ENCODE peak calls at places on chromosomes 16 and 17, in seven cellular contexts. One of them, this sample, is unnamed.

GRCh38 chr16:11056989-11057645 is 112.8 kb downstream of the CLEC16A start:
- DNase-seq in sigmoid colon: peak
- DNase-seq in A549: no peak
- DNase-seq in AG04450: no peak
- DNase-seq in DND-41: no peak
- DNase-seq in fibroblast of lung: peak
- DNase-seq in epithelial cell of esophagus: peak
- DNase-seq in this sample: no peak

GRCh38 chr17:39744075-39744835 is 6.5 kb downstream of the GRB7 start:
- DNase-seq in sigmoid colon: no peak
- DNase-seq in A549: no peak
- DNase-seq in AG04450: no peak
- DNase-seq in DND-41: no peak
- DNase-seq in fibroblast of lung: no peak
- DNase-seq in epithelial cell of esophagus: no peak
- DNase-seq in this sample: no peak

GRCh38 chr16:56549744-56550385 is 15.0 kb upstream of the MT4 start:
- DNase-seq in sigmoid colon: no peak
- DNase-seq in A549: no peak
- DNase-seq in AG04450: no peak
- DNase-seq in DND-41: no peak
- DNase-seq in fibroblast of lung: no peak
- DNase-seq in epithelial cell of esophagus: peak
- DNase-seq in this sample: no peak

GRCh38 chr17:30821751-30822723 is 2.5 kb downstream of the CRLF3 start:
- DNase-seq in sigmoid colon: no peak
- DNase-seq in A549: no peak
- DNase-seq in AG04450: no peak
- DNase-seq in DND-41: no peak
- DNase-seq in fibroblast of lung: no peak
- DNase-seq in epithelial cell of esophagus: no peak
- DNase-seq in this sample: no peak

GRCh38 chr17:71349908-71350600 is 770.8 kb upstream of the SOX9 start:
- DNase-seq in sigmoid colon: no peak
- DNase-seq in A549: no peak
- DNase-seq in AG04450: no peak
- DNase-seq in DND-41: peak
- DNase-seq in fibroblast of lung: peak
- DNase-seq in epithelial cell of esophagus: no peak
- DNase-seq in this sample: no peak

GRCh38 chr16:25012525-25012991 is 2.6 kb downstream of the ARHGAP17 start:
- DNase-seq in sigmoid colon: no peak
- DNase-seq in A549: peak
- DNase-seq in AG04450: no peak
- DNase-seq in DND-41: no peak
- DNase-seq in fibroblast of lung: peak
- DNase-seq in epithelial cell of esophagus: peak
- DNase-seq in this sample: no peak

GRCh38 chr16:81846105-81846504 is 67.0 kb downstream of the PLCG2 start:
- DNase-seq in sigmoid colon: no peak
- DNase-seq in A549: peak
- DNase-seq in AG04450: no peak
- DNase-seq in DND-41: no peak
- DNase-seq in fibroblast of lung: no peak
- DNase-seq in epithelial cell of esophagus: peak
- DNase-seq in this sample: no peak

GRCh38 chr16:50778284-50779163 is 36.6 kb downstream of the CYLD start:
- DNase-seq in sigmoid colon: no peak
- DNase-seq in A549: no peak
- DNase-seq in AG04450: no peak
- DNase-seq in DND-41: no peak
- DNase-seq in fibroblast of lung: no peak
- DNase-seq in epithelial cell of esophagus: no peak
- DNase-seq in this sample: peak

GRCh38 chr17:30477758-30478115 is 529 bp downstream of the GOSR1 start:
- DNase-seq in sigmoid colon: no peak
- DNase-seq in A549: peak
- DNase-seq in AG04450: no peak
- DNase-seq in DND-41: no peak
- DNase-seq in fibroblast of lung: no peak
- DNase-seq in epithelial cell of esophagus: peak
- DNase-seq in this sample: peak

GRCh38 chr17:61309857-61310256 is 89.8 kb upstream of the TBX2 start:
- DNase-seq in sigmoid colon: no peak
- DNase-seq in A549: no peak
- DNase-seq in AG04450: peak
- DNase-seq in DND-41: no peak
- DNase-seq in fibroblast of lung: peak
- DNase-seq in epithelial cell of esophagus: peak
- DNase-seq in this sample: no peak

GRCh38 chr16:49472598-49472997 is 99.0 kb downstream of the C16orf78 start:
- DNase-seq in sigmoid colon: peak
- DNase-seq in A549: no peak
- DNase-seq in AG04450: no peak
- DNase-seq in DND-41: peak
- DNase-seq in fibroblast of lung: no peak
- DNase-seq in epithelial cell of esophagus: no peak
- DNase-seq in this sample: no peak

GRCh38 chr17:72422505-72423285 is 301.9 kb downstream of the SOX9 start:
- DNase-seq in sigmoid colon: peak
- DNase-seq in A549: peak
- DNase-seq in AG04450: peak
- DNase-seq in DND-41: no peak
- DNase-seq in fibroblast of lung: peak
- DNase-seq in epithelial cell of esophagus: peak
- DNase-seq in this sample: peak

GRCh38 chr17:68175416-68175815 is 72.4 kb upstream of the AMZ2 start:
- DNase-seq in sigmoid colon: no peak
- DNase-seq in A549: no peak
- DNase-seq in AG04450: no peak
- DNase-seq in DND-41: peak
- DNase-seq in fibroblast of lung: no peak
- DNase-seq in epithelial cell of esophagus: no peak
- DNase-seq in this sample: no peak

GRCh38 chr16:30794634-30795033 is 7.6 kb upstream of the ZNF629 start:
- DNase-seq in sigmoid colon: no peak
- DNase-seq in A549: no peak
- DNase-seq in AG04450: no peak
- DNase-seq in DND-41: no peak
- DNase-seq in fibroblast of lung: no peak
- DNase-seq in epithelial cell of esophagus: no peak
- DNase-seq in this sample: no peak

GRCh38 chr16:30793508-30794069 is 6.6 kb upstream of the ZNF629 start:
- DNase-seq in sigmoid colon: no peak
- DNase-seq in A549: no peak
- DNase-seq in AG04450: no peak
- DNase-seq in DND-41: no peak
- DNase-seq in fibroblast of lung: no peak
- DNase-seq in epithelial cell of esophagus: no peak
- DNase-seq in this sample: no peak

GRCh38 chr16:30802971-30803370 is 16.0 kb upstream of the ZNF629 start:
- DNase-seq in sigmoid colon: no peak
- DNase-seq in A549: no peak
- DNase-seq in AG04450: no peak
- DNase-seq in DND-41: no peak
- DNase-seq in fibroblast of lung: no peak
- DNase-seq in epithelial cell of esophagus: no peak
- DNase-seq in this sample: no peak

DNA sequence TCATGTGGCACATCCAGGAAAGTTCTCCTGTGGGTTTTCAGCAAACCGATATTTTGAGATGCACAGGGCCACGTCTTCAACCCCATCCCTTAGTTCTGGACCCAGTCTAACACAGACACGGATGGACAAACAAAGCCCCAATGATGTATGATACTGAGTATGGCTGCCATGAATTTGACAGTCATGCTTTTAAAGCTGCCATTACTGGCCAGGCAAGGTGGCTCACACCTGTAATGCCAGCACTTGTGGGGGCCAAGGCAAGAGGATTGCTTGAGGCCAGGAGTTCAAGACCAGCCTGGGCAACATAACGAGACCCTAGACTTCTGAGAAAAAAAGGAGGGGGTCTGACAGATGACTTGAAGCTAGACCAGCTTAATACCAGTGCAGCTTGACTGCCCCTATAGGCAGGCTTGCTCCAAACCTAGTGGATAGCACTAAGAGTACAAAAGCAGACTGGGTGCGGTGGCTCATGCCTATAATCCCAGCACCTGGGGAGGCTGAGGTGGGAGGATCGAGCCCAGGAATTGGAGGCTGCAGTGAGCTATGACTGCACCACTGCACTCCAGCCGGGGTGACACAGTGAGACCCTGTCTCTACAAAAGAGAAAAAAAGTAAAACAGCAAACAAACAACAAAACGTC is 10.8 kb upstream of the ZNF629 start:
- DNase-seq in sigmoid colon: no peak
- DNase-seq in A549: peak
- DNase-seq in AG04450: no peak
- DNase-seq in DND-41: no peak
- DNase-seq in fibroblast of lung: no peak
- DNase-seq in epithelial cell of esophagus: no peak
- DNase-seq in this sample: no peak
- TF ChIP-seq CTCF in sigmoid colon: no peak
- TF ChIP-seq CTCF in A549: no peak
- TF ChIP-seq CTCF in AG04450: peak
- TF ChIP-seq CTCF in DND-41: peak
- TF ChIP-seq CTCF in fibroblast of lung: no peak
- TF ChIP-seq CTCF in epithelial cell of esophagus: no peak
- TF ChIP-seq CTCF in this sample: no peak

GRCh38 chr16:3175157-3176153 is 12.5 kb upstream of the OR1F1 start:
- DNase-seq in sigmoid colon: peak
- DNase-seq in A549: peak
- DNase-seq in AG04450: no peak
- DNase-seq in DND-41: no peak
- DNase-seq in fibroblast of lung: no peak
- DNase-seq in epithelial cell of esophagus: peak
- DNase-seq in this sample: peak
- H3K4me3 ChIP-seq in sigmoid colon: no peak
- H3K4me3 ChIP-seq in A549: peak
- H3K4me3 ChIP-seq in AG04450: peak
- H3K4me3 ChIP-seq in DND-41: no peak
- H3K4me3 ChIP-seq in fibroblast of lung: no peak
- H3K4me3 ChIP-seq in epithelial cell of esophagus: peak
- H3K4me3 ChIP-seq in this sample: no peak

DNA sequence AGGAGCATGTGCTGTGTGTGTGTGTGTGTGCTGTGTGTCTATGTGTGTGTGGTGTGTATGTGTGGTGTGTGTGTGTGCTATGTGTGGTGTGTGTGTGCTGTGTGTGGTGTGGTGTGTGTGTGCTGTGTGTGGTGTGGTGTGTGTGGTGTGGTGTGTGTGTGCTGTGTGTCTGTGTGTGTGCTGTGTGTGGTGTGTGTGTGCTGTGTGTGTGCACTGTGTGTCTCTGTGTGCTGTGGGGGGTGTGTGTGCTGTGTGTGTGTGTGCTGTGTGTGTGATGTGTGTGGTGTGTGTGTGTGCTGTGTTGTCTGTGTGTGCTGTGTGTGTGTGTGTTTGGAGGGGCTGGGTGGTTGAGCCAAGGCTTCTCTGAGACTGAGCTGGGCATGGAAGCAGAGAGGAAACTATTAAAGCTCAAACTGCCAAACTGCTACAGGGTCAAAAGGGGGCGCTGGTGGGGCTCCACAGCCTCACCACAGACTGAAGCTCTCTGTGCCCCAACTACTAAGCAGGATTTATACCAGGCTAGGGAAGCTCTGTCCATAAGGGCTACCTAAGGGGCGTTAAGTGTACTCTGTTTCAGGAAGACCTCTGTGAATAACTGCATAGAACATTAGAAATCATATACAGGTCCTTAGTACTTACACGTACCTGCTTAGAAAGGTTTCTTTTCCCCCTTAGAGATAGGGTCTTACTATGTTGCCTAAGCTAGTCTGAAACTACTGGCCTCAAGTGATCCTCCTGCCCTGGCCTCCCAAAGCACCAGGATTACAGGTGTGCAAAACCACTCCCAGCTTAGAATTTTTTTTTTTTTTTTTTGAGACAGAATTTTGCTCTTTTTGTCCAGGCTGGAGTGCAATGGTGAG is 27.8 kb upstream of the GHDC start:
- DNase-seq in sigmoid colon: no peak
- DNase-seq in A549: peak
- DNase-seq in AG04450: peak
- DNase-seq in DND-41: peak
- DNase-seq in fibroblast of lung: peak
- DNase-seq in epithelial cell of esophagus: peak
- DNase-seq in this sample: peak
- TF ChIP-seq CTCF in sigmoid colon: no peak
- TF ChIP-seq CTCF in A549: peak
- TF ChIP-seq CTCF in AG04450: peak
- TF ChIP-seq CTCF in DND-41: peak
- TF ChIP-seq CTCF in fibroblast of lung: peak
- TF ChIP-seq CTCF in epithelial cell of esophagus: peak
- TF ChIP-seq CTCF in this sample: peak

DNA sequence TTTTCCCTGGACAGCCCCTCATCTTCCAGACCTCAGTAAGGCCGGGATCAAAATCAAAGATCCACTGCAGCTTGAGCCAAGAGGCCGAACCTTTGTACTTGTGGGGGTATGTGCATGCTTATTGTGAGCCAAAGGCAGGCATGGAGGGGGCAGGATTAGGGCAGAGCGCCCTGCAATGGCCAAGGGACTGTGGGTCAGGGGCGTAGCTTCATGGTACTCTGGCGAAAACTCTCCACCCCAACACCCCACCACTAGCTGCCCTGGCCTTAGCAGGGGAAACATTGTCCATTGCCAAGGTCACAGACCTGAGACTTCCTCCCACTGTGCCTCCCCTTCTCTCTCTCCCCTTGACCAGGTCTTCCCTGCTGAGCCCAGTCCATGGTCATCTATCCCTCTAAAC is 90.1 kb downstream of the TMEM132E start:
- DNase-seq in sigmoid colon: no peak
- DNase-seq in A549: no peak
- DNase-seq in AG04450: no peak
- DNase-seq in DND-41: no peak
- DNase-seq in fibroblast of lung: no peak
- DNase-seq in epithelial cell of esophagus: no peak
- DNase-seq in this sample: no peak
- H3K4me3 ChIP-seq in sigmoid colon: no peak
- H3K4me3 ChIP-seq in A549: no peak
- H3K4me3 ChIP-seq in AG04450: no peak
- H3K4me3 ChIP-seq in DND-41: no peak
- H3K4me3 ChIP-seq in fibroblast of lung: no peak
- H3K4me3 ChIP-seq in epithelial cell of esophagus: no peak
- H3K4me3 ChIP-seq in this sample: no peak

GRCh38 chr16:53744449-53744848 is 40.5 kb downstream of the FTO start:
- DNase-seq in sigmoid colon: no peak
- DNase-seq in A549: no peak
- DNase-seq in AG04450: no peak
- DNase-seq in DND-41: peak
- DNase-seq in fibroblast of lung: no peak
- DNase-seq in epithelial cell of esophagus: peak
- DNase-seq in this sample: peak
- TF ChIP-seq CTCF in sigmoid colon: no peak
- TF ChIP-seq CTCF in A549: no peak
- TF ChIP-seq CTCF in AG04450: no peak
- TF ChIP-seq CTCF in DND-41: no peak
- TF ChIP-seq CTCF in fibroblast of lung: no peak
- TF ChIP-seq CTCF in epithelial cell of esophagus: no peak
- TF ChIP-seq CTCF in this sample: no peak

GRCh38 chr17:44374306-44375195 is 10.9 kb upstream of the FAM171A2 start:
- DNase-seq in sigmoid colon: no peak
- DNase-seq in A549: no peak
- DNase-seq in AG04450: no peak
- DNase-seq in DND-41: no peak
- DNase-seq in fibroblast of lung: no peak
- DNase-seq in epithelial cell of esophagus: no peak
- DNase-seq in this sample: no peak
- H3K4me3 ChIP-seq in sigmoid colon: no peak
- H3K4me3 ChIP-seq in A549: no peak
- H3K4me3 ChIP-seq in AG04450: no peak
- H3K4me3 ChIP-seq in DND-41: no peak
- H3K4me3 ChIP-seq in fibroblast of lung: no peak
- H3K4me3 ChIP-seq in epithelial cell of esophagus: no peak
- H3K4me3 ChIP-seq in this sample: no peak